ENCODE peak calls at places on chromosomes 12 and 14, in seven cellular contexts. One of them, this sample, is unnamed.
A peak's percentile ranks its signal among the peaks of the same experiment; 100 is the strongest.

GRCh38 chr14:104665663-104666522 is 23.5 kb upstream of the INF2 start:
- DNase-seq in amniotic stem cell: no peak
- DNase-seq in activated naive CD8-positive, alpha-beta T cell treated with anti-CD3 and anti-CD28 coated beads, Interleukin-2, amount 10 ng/mL, durations not matched to agents 7 days and 5 days: peak; percentile 56
- DNase-seq in bronchial epithelial cell: peak; percentile 25
- DNase-seq in HEK293T: no peak
- DNase-seq in left ventricle myocardium superior: peak; percentile 64
- DNase-seq in AG20443: no peak
- DNase-seq in this sample: peak; percentile 20

GRCh38 chr12:66409195-66409871 is 107.0 kb downstream of the HELB start:
- DNase-seq in activated naive CD8-positive, alpha-beta T cell treated with anti-CD3 and anti-CD28 coated beads, Interleukin-2, amount 10 ng/mL, durations not matched to agents 7 days and 5 days: no peak
- DNase-seq in left ventricle myocardium superior: no peak
- DNase-seq in amniotic stem cell: peak; percentile 5
- DNase-seq in bronchial epithelial cell: peak; percentile 51
- DNase-seq in HEK293T: peak; percentile 16
- DNase-seq in AG20443: no peak
- DNase-seq in this sample: peak; percentile 54

GRCh38 chr14:100826371-100827139 is 637 bp downstream of the MEG3 start:
- DNase-seq in amniotic stem cell: no peak
- DNase-seq in bronchial epithelial cell: no peak
- DNase-seq in HEK293T: no peak
- DNase-seq in AG20443: no peak
- DNase-seq in left ventricle myocardium superior: no peak
- DNase-seq in activated naive CD8-positive, alpha-beta T cell treated with anti-CD3 and anti-CD28 coated beads, Interleukin-2, amount 10 ng/mL, durations not matched to agents 7 days and 5 days: no peak
- DNase-seq in this sample: no peak

GRCh38 chr14:20836668-20837338 is 34.2 kb upstream of the RNASE1 start:
- DNase-seq in left ventricle myocardium superior: no peak
- DNase-seq in HEK293T: peak; percentile 43
- DNase-seq in AG20443: peak; percentile 53
- DNase-seq in bronchial epithelial cell: peak; percentile 52
- DNase-seq in activated naive CD8-positive, alpha-beta T cell treated with anti-CD3 and anti-CD28 coated beads, Interleukin-2, amount 10 ng/mL, durations not matched to agents 7 days and 5 days: no peak
- DNase-seq in amniotic stem cell: no peak
- DNase-seq in this sample: peak; percentile 38

GRCh38 chr12:94498073-94498472 is 38.4 kb upstream of the CEP83 start:
- DNase-seq in activated naive CD8-positive, alpha-beta T cell treated with anti-CD3 and anti-CD28 coated beads, Interleukin-2, amount 10 ng/mL, durations not matched to agents 7 days and 5 days: no peak
- DNase-seq in left ventricle myocardium superior: no peak
- DNase-seq in AG20443: no peak
- DNase-seq in HEK293T: no peak
- DNase-seq in bronchial epithelial cell: no peak
- DNase-seq in amniotic stem cell: no peak
- DNase-seq in this sample: no peak

GRCh38 chr12:89192419-89192818 is 159.9 kb downstream of the DUSP6 start:
- DNase-seq in bronchial epithelial cell: peak; percentile 54
- DNase-seq in HEK293T: no peak
- DNase-seq in AG20443: no peak
- DNase-seq in activated naive CD8-positive, alpha-beta T cell treated with anti-CD3 and anti-CD28 coated beads, Interleukin-2, amount 10 ng/mL, durations not matched to agents 7 days and 5 days: no peak
- DNase-seq in amniotic stem cell: no peak
- DNase-seq in left ventricle myocardium superior: no peak
- DNase-seq in this sample: no peak

GRCh38 chr12:57323402-57323801 is 72.4 kb upstream of the STAC3 start:
- DNase-seq in left ventricle myocardium superior: no peak
- DNase-seq in amniotic stem cell: no peak
- DNase-seq in bronchial epithelial cell: no peak
- DNase-seq in activated naive CD8-positive, alpha-beta T cell treated with anti-CD3 and anti-CD28 coated beads, Interleukin-2, amount 10 ng/mL, durations not matched to agents 7 days and 5 days: no peak
- DNase-seq in AG20443: no peak
- DNase-seq in HEK293T: no peak
- DNase-seq in this sample: no peak

GRCh38 chr14:75046899-75047298 is 4.4 kb downstream of the MLH3 start:
- DNase-seq in HEK293T: no peak
- DNase-seq in left ventricle myocardium superior: no peak
- DNase-seq in bronchial epithelial cell: no peak
- DNase-seq in activated naive CD8-positive, alpha-beta T cell treated with anti-CD3 and anti-CD28 coated beads, Interleukin-2, amount 10 ng/mL, durations not matched to agents 7 days and 5 days: no peak
- DNase-seq in amniotic stem cell: no peak
- DNase-seq in AG20443: no peak
- DNase-seq in this sample: no peak

GRCh38 chr12:112584266-112584722 is 165.5 kb downstream of the PTPN11 start:
- DNase-seq in AG20443: no peak
- DNase-seq in activated naive CD8-positive, alpha-beta T cell treated with anti-CD3 and anti-CD28 coated beads, Interleukin-2, amount 10 ng/mL, durations not matched to agents 7 days and 5 days: no peak
- DNase-seq in bronchial epithelial cell: no peak
- DNase-seq in left ventricle myocardium superior: no peak
- DNase-seq in HEK293T: peak; percentile 39
- DNase-seq in amniotic stem cell: no peak
- DNase-seq in this sample: no peak

GRCh38 chr14:36981832-36982528 is 190.4 kb downstream of the SLC25A21 start:
- DNase-seq in AG20443: peak; percentile 61
- DNase-seq in bronchial epithelial cell: peak; percentile 96
- DNase-seq in HEK293T: no peak
- DNase-seq in left ventricle myocardium superior: no peak
- DNase-seq in activated naive CD8-positive, alpha-beta T cell treated with anti-CD3 and anti-CD28 coated beads, Interleukin-2, amount 10 ng/mL, durations not matched to agents 7 days and 5 days: no peak
- DNase-seq in amniotic stem cell: peak; percentile 56
- DNase-seq in this sample: no peak

This sample was measured in trophoblast cell.